ENCODE peak calls at places on chromosomes 7 and 10, in six cellular contexts. L is GM23248, C is fibroblast of mammary gland, K is transverse colon, B is PC-3, X is astrocyte of the cerebellum. Q is an unnamed sample.
A peak's percentile ranks its signal among the peaks of the same experiment; 100 is the strongest.

GRCh38 chr7:18515067-18515466 is 19.5 kb downstream of the HDAC9 start:
- DNase-seq in L (peak; percentile 42), C (no peak), K (no peak), B (no peak), X (no peak), Q (no peak)

GRCh38 chr10:86203162-86203905 is 163.3 kb downstream of the GRID1 start:
- DNase-seq in L (peak; percentile 41), C (no peak), K (no peak), B (peak; percentile 12), X (no peak), Q (peak; percentile 26)

GRCh38 chr10:71613303-71613777 is 106.2 kb downstream of the C10orf105 start:
- DNase-seq in L (peak; percentile 71), C (peak; percentile 44), K (peak; percentile 68), B (peak; percentile 64), X (no peak), Q (peak; percentile 66)

GRCh38 chr7:151509670-151510333 is 9.9 kb downstream of the RHEB start:
- DNase-seq in L (no peak), C (no peak), K (no peak), B (no peak), X (no peak), Q (no peak)

GRCh38 chr7:47103498-47104205 is 478.3 kb downstream of the TNS3 start:
- DNase-seq in L (no peak), C (no peak), K (no peak), B (no peak), X (no peak), Q (no peak)

GRCh38 chr10:71244638-71245419 is 32.5 kb downstream of the UNC5B start:
- DNase-seq in L (peak; percentile 87), C (peak; percentile 93), K (no peak), B (no peak), X (no peak), Q (peak; percentile 57)

GRCh38 chr7:151460474-151460855 is 20.5 kb upstream of the CRYGN start:
- DNase-seq in L (peak; percentile 43), C (no peak), K (no peak), B (no peak), X (no peak), Q (no peak)

GRCh38 chr10:119136084-119136483 is 29.4 kb downstream of the SFXN4 start:
- DNase-seq in L (peak; percentile 59), C (peak; percentile 24), K (no peak), B (no peak), X (no peak), Q (no peak)

GRCh38 chr7:90769036-90769435 is 172.9 kb downstream of the CDK14 start:
- DNase-seq in L (peak; percentile 65), C (peak; percentile 21), K (no peak), B (no peak), X (no peak), Q (no peak)

GRCh38 chr10:97363071-97363470 is 28.5 kb upstream of the FRAT2 start:
- DNase-seq in L (no peak), C (no peak), K (no peak), B (no peak), X (no peak), Q (no peak)

GRCh38 chr7:108291791-108292440 is 161.8 kb upstream of the LAMB4 start:
- DNase-seq in L (no peak), C (peak; percentile 68), K (no peak), B (no peak), X (no peak), Q (no peak)

GRCh38 chr7:300546-301290 is 10.7 kb downstream of the FOXL3 start:
- DNase-seq in L (no peak), C (no peak), K (no peak), B (no peak), X (no peak), Q (no peak)

GRCh38 chr10:47276576-47277351 is 23.2 kb upstream of the GDF10 start:
- DNase-seq in L (no peak), C (no peak), K (no peak), B (no peak), X (no peak), Q (no peak)

GRCh38 chr10:4671451-4672145 is 154.4 kb upstream of the AKR1E2 start:
- DNase-seq in L (peak; percentile 56), C (peak; percentile 50), K (no peak), B (peak; percentile 88), X (no peak), Q (no peak)